ENCODE peak calls at places on chromosomes 13 and 19, in seven cellular contexts. A, N, Z, T, D, E and F are unnamed samples.

GRCh38 chr13:41500501-41500900 is 43.2 kb downstream of the RGCC start:
- DNase-seq in A (no peak), N (no peak), Z (no peak), T (no peak), D (no peak), E (no peak), F (peak)

GRCh38 chr19:3135961-3136683 is at the start of gene GNA15:
- DNase-seq in A (peak), N (no peak), Z (no peak), T (no peak), D (no peak), E (no peak), F (peak)

GRCh38 chr19:27905074-27905473 is 1307.9 kb downstream of the UQCRFS1 start:
- DNase-seq in A (no peak), N (no peak), Z (no peak), T (no peak), D (no peak), E (no peak), F (no peak)

GRCh38 chr13:72109863-72110262 is 242.9 kb upstream of the DACH1 start:
- DNase-seq in A (no peak), N (no peak), Z (no peak), T (no peak), D (no peak), E (no peak), F (no peak)

GRCh38 chr19:7978196-7978825 is 27.1 kb downstream of the ELAVL1 start:
- DNase-seq in A (no peak), N (peak), Z (peak), T (no peak), D (no peak), E (no peak), F (no peak)

GRCh38 chr19:54541712-54542111 is 31.9 kb upstream of the LILRA2 start:
- DNase-seq in A (no peak), N (no peak), Z (no peak), T (no peak), D (no peak), E (no peak), F (no peak)

GRCh38 chr13:36509369-36509768 is 77.1 kb downstream of the CCNA1 start:
- DNase-seq in A (no peak), N (no peak), Z (peak), T (no peak), D (no peak), E (no peak), F (no peak)

GRCh38 chr19:44575116-44575700 is 38.2 kb upstream of the IGSF23 start:
- DNase-seq in A (no peak), N (no peak), Z (no peak), T (no peak), D (no peak), E (no peak), F (no peak)

GRCh38 chr13:44169018-44169909 is 204.4 kb upstream of the SERP2 start:
- DNase-seq in A (no peak), N (no peak), Z (no peak), T (no peak), D (no peak), E (no peak), F (no peak)

GRCh38 chr19:43639507-43640423 is at the start of gene CADM4:
- DNase-seq in A (peak), N (no peak), Z (peak), T (peak), D (no peak), E (peak), F (peak)

GRCh38 chr19:48819366-48819816 is 8.6 kb upstream of the BCAT2 start:
- DNase-seq in A (no peak), N (peak), Z (no peak), T (no peak), D (no peak), E (no peak), F (no peak)

GRCh38 chr13:68099616-68100015 is 869.5 kb upstream of the PCDH9 start:
- DNase-seq in A (no peak), N (no peak), Z (no peak), T (no peak), D (no peak), E (no peak), F (no peak)

GRCh38 chr19:3336680-3337523 is 29.5 kb upstream of the NFIC start:
- DNase-seq in A (no peak), N (peak), Z (no peak), T (no peak), D (no peak), E (no peak), F (no peak)

GRCh38 chr13:32247887-32248286 is 67.3 kb downstream of the ZAR1L start:
- DNase-seq in A (no peak), N (no peak), Z (no peak), T (no peak), D (no peak), E (no peak), F (no peak)

GRCh38 chr13:76338003-76338402 is 548.2 kb downstream of the KCTD12 start:
- DNase-seq in A (no peak), N (no peak), Z (no peak), T (no peak), D (no peak), E (no peak), F (no peak)

GRCh38 chr13:110064022-110064421 is 242.9 kb downstream of the COL4A1 start:
- DNase-seq in A (no peak), N (no peak), Z (no peak), T (no peak), D (no peak), E (no peak), F (no peak)

GRCh38 chr19:33133438-33134031 is 1.6 kb downstream of the WDR88 start:
- DNase-seq in A (no peak), N (peak), Z (peak), T (no peak), D (no peak), E (no peak), F (no peak)

GRCh38 chr19:32890841-32891240 is 21.3 kb upstream of the SLC7A9 start:
- DNase-seq in A (no peak), N (no peak), Z (no peak), T (no peak), D (no peak), E (no peak), F (no peak)

GRCh38 chr19:56840452-56841193 is at the start of the genes PEG3 and ZIM2:
- DNase-seq in A (no peak), N (no peak), Z (no peak), T (no peak), D (no peak), E (no peak), F (no peak)

GRCh38 chr13:89282241-89282640 is 1611.1 kb downstream of the SLITRK5 start:
- DNase-seq in A (no peak), N (no peak), Z (no peak), T (no peak), D (no peak), E (no peak), F (no peak)

GRCh38 chr19:42200116-42200740 is 17.2 kb downstream of the DEDD2 start:
- DNase-seq in A (no peak), N (no peak), Z (no peak), T (no peak), D (no peak), E (no peak), F (no peak)

GRCh38 chr19:4229179-4229931 is at the start of gene EBI3:
- DNase-seq in A (no peak), N (no peak), Z (no peak), T (no peak), D (no peak), E (peak), F (no peak)

GRCh38 chr19:33430674-33431277 is 57.3 kb downstream of the CEBPG start:
- DNase-seq in A (peak), N (peak), Z (peak), T (peak), D (peak), E (peak), F (peak)

GRCh38 chr13:111314852-111315251 is 5.6 kb upstream of the TEX29 start:
- DNase-seq in A (no peak), N (no peak), Z (no peak), T (no peak), D (no peak), E (no peak), F (no peak)

GRCh38 chr13:69910800-69911199 is 196.8 kb upstream of the ATXN8OS start:
- DNase-seq in A (no peak), N (no peak), Z (no peak), T (no peak), D (no peak), E (no peak), F (no peak)

GRCh38 chr19:22606212-22606553 is 27.9 kb upstream of the ZNF492 start:
- DNase-seq in A (no peak), N (no peak), Z (no peak), T (no peak), D (no peak), E (no peak), F (no peak)